ENCODE peak calls at places on chromosome 2, in ten cellular contexts. M, P, X, Q, U, T, F, Z, L and J are unnamed samples.

GRCh38 chr2:164545484-164545883 is 75.8 kb downstream of the GRB14 start:
- DNase-seq in M (no peak), P (no peak), X (no peak), Q (no peak), U (no peak), T (no peak), F (no peak), Z (no peak), L (no peak), J (no peak)

GRCh38 chr2:31227110-31227509 is 6.8 kb upstream of the EHD3 start:
- DNase-seq in M (no peak), P (no peak), X (no peak), Q (no peak), U (no peak), T (no peak), F (no peak), Z (no peak), L (no peak), J (no peak)

GRCh38 chr2:52749764-52750163 is 1017.8 kb upstream of the CHAC2 start:
- DNase-seq in M (no peak), P (no peak), X (no peak), Q (peak; percentile 3), U (no peak), T (no peak), F (no peak), Z (no peak), L (no peak), J (no peak)

GRCh38 chr2:156079845-156080244 is 252.7 kb downstream of the NR4A2 start:
- DNase-seq in M (no peak), P (no peak), X (no peak), Q (no peak), U (no peak), T (no peak), F (no peak), Z (no peak), L (no peak), J (no peak)

GRCh38 chr2:230441188-230441897 is 25.3 kb downstream of the SP100 start:
- DNase-seq in M (peak; percentile 79), P (no peak), X (no peak), Q (peak; percentile 61), U (no peak), T (no peak), F (no peak), Z (peak; percentile 26), L (peak; percentile 58), J (no peak)

GRCh38 chr2:26811261-26811660 is 25.4 kb downstream of the CENPA start:
- DNase-seq in M (no peak), P (no peak), X (no peak), Q (no peak), U (no peak), T (no peak), F (no peak), Z (no peak), L (no peak), J (no peak)

GRCh38 chr2:216109962-216110614 is 940 bp downstream of the XRCC5 start:
- DNase-seq in M (peak; percentile 76), P (no peak), X (no peak), Q (peak; percentile 33), U (no peak), T (no peak), F (no peak), Z (no peak), L (no peak), J (peak; percentile 70)

GRCh38 chr2:167692191-167692590 is 555.2 kb downstream of the STK39 start:
- DNase-seq in M (no peak), P (no peak), X (no peak), Q (no peak), U (no peak), T (no peak), F (no peak), Z (no peak), L (no peak), J (no peak)

GRCh38 chr2:25895046-25895445 is 16.8 kb upstream of the ASXL2 start:
- DNase-seq in M (no peak), P (no peak), X (no peak), Q (no peak), U (no peak), T (no peak), F (no peak), Z (no peak), L (no peak), J (no peak)

GRCh38 chr2:170141865-170142264 is 36.1 kb upstream of the MYO3B start:
- DNase-seq in M (no peak), P (no peak), X (no peak), Q (no peak), U (no peak), T (no peak), F (no peak), Z (no peak), L (no peak), J (no peak)

GRCh38 chr2:164617466-164617865 is 3.8 kb downstream of the GRB14 start:
- DNase-seq in M (peak; percentile 51), P (no peak), X (no peak), Q (peak; percentile 58), U (no peak), T (no peak), F (no peak), Z (no peak), L (no peak), J (peak; percentile 71)

GRCh38 chr2:167388497-167388896 is 500.2 kb downstream of the XIRP2 start:
- DNase-seq in M (no peak), P (no peak), X (no peak), Q (no peak), U (no peak), T (no peak), F (no peak), Z (no peak), L (no peak), J (peak; percentile 35)

GRCh38 chr2:104790100-104790811 is 63.7 kb upstream of the POU3F3 start:
- DNase-seq in M (no peak), P (no peak), X (no peak), Q (peak; percentile 39), U (no peak), T (no peak), F (no peak), Z (no peak), L (no peak), J (peak; percentile 80)

GRCh38 chr2:209986405-209986804 is 16.0 kb upstream of the RPE start:
- DNase-seq in M (no peak), P (no peak), X (no peak), Q (peak; percentile 16), U (no peak), T (no peak), F (no peak), Z (no peak), L (no peak), J (peak; percentile 64)

GRCh38 chr2:60516383-60516811 is 37.1 kb downstream of the BCL11A start:
- DNase-seq in M (peak; percentile 59), P (no peak), X (no peak), Q (peak; percentile 93), U (no peak), T (no peak), F (no peak), Z (no peak), L (no peak), J (peak; percentile 81)

GRCh38 chr2:1942146-1942545 is 197.8 kb upstream of the PXDN start:
- DNase-seq in M (no peak), P (no peak), X (no peak), Q (no peak), U (no peak), T (no peak), F (no peak), Z (no peak), L (no peak), J (no peak)

GRCh38 chr2:72325592-72326422 is 178.1 kb upstream of the CYP26B1 start:
- DNase-seq in M (no peak), P (no peak), X (no peak), Q (no peak), U (no peak), T (no peak), F (peak; percentile 52), Z (no peak), L (peak; percentile 26), J (no peak)

GRCh38 chr2:98508690-98509054 is 64.0 kb downstream of the INPP4A start:
- DNase-seq in M (no peak), P (no peak), X (peak; percentile 74), Q (peak; percentile 75), U (no peak), T (peak; percentile 86), F (no peak), Z (peak; percentile 65), L (peak; percentile 77), J (no peak)

GRCh38 chr2:241680827-241681599 is 5.6 kb downstream of the DTYMK start:
- DNase-seq in M (peak; percentile 95), P (no peak), X (no peak), Q (peak; percentile 98), U (no peak), T (no peak), F (no peak), Z (no peak), L (no peak), J (peak; percentile 92)

GRCh38 chr2:100891911-100892642 is 72.1 kb downstream of the NPAS2 start:
- DNase-seq in M (peak; percentile 74), P (no peak), X (no peak), Q (peak; percentile 71), U (no peak), T (no peak), F (no peak), Z (no peak), L (no peak), J (peak; percentile 56)

GRCh38 chr2:12202301-12202700 is 455.9 kb downstream of the LPIN1 start:
- DNase-seq in M (peak; percentile 21), P (no peak), X (no peak), Q (peak; percentile 42), U (no peak), T (no peak), F (no peak), Z (no peak), L (no peak), J (peak; percentile 40)

GRCh38 chr2:9094117-9094516 is 90.6 kb upstream of the MBOAT2 start:
- DNase-seq in M (no peak), P (no peak), X (no peak), Q (no peak), U (no peak), T (no peak), F (no peak), Z (no peak), L (no peak), J (no peak)

GRCh38 chr2:175064797-175065196 is 59.6 kb upstream of the CHN1 start:
- DNase-seq in M (no peak), P (no peak), X (no peak), Q (peak; percentile 63), U (no peak), T (no peak), F (no peak), Z (no peak), L (no peak), J (no peak)